ENCODE peak calls at places on chromosomes 2 and 18, in six cellular contexts. B is left cardiac atrium, Y is A549, P is HCT116, S is HFF-Myc, U is endodermal cell. N is an unnamed sample.

GRCh38 chr18:59671533-59671932 is 25.7 kb downstream of the CCBE1 start:
- DNase-seq in B (no peak), Y (no peak), P (no peak), S (no peak), U (no peak), N (no peak)

GRCh38 chr18:50410894-50411293 is 36.0 kb downstream of the SKA1 start:
- DNase-seq in B (no peak), Y (no peak), P (no peak), S (no peak), U (no peak), N (no peak)

GRCh38 chr2:46193356-46193755 is 103.9 kb upstream of the EPAS1 start:
- DNase-seq in B (no peak), Y (no peak), P (no peak), S (no peak), U (no peak), N (no peak)

GRCh38 chr2:34001557-34001956 is 402.5 kb upstream of the FAM98A start:
- DNase-seq in B (no peak), Y (no peak), P (no peak), S (no peak), U (no peak), N (no peak)

GRCh38 chr2:71933467-71934319 is 214.0 kb downstream of the CYP26B1 start:
- DNase-seq in B (no peak), Y (peak), P (peak), S (no peak), U (peak), N (peak)

GRCh38 chr18:23593720-23594119 is 7.4 kb upstream of the NPC1 start:
- DNase-seq in B (no peak), Y (peak), P (no peak), S (peak), U (no peak), N (no peak)

GRCh38 chr18:70256994-70257393 is 31.9 kb upstream of the SOCS6 start:
- DNase-seq in B (no peak), Y (no peak), P (no peak), S (no peak), U (no peak), N (no peak)

GRCh38 chr2:174495365-174496012 is 8.7 kb upstream of the GPR155 start:
- DNase-seq in B (no peak), Y (no peak), P (no peak), S (no peak), U (peak), N (peak)

GRCh38 chr18:10228380-10228779 is 226.1 kb upstream of the APCDD1 start:
- DNase-seq in B (no peak), Y (no peak), P (no peak), S (no peak), U (no peak), N (no peak)

GRCh38 chr2:33133436-33133835 is 186.7 kb downstream of the LTBP1 start:
- DNase-seq in B (peak), Y (no peak), P (no peak), S (no peak), U (no peak), N (no peak)

GRCh38 chr2:151904807-151905206 is 76.6 kb upstream of the ARL5A start:
- DNase-seq in B (no peak), Y (no peak), P (no peak), S (no peak), U (no peak), N (no peak)

GRCh38 chr2:215728504-215729065 is 284.8 kb downstream of the MREG start:
- DNase-seq in B (peak), Y (no peak), P (no peak), S (peak), U (no peak), N (no peak)

GRCh38 chr2:199973703-199974102 is 18.3 kb downstream of the MAIP1 start:
- DNase-seq in B (no peak), Y (peak), P (peak), S (no peak), U (no peak), N (no peak)

GRCh38 chr18:42719221-42719620 is 396.3 kb downstream of the RIT2 start:
- DNase-seq in B (no peak), Y (no peak), P (no peak), S (no peak), U (no peak), N (no peak)

GRCh38 chr2:73285162-73285739 is 973 bp upstream of the FBXO41 start:
- DNase-seq in B (no peak), Y (no peak), P (no peak), S (no peak), U (no peak), N (no peak)

GRCh38 chr18:11089931-11090715 is 59.2 kb downstream of the PIEZO2 start:
- DNase-seq in B (no peak), Y (no peak), P (no peak), S (no peak), U (no peak), N (no peak)

GRCh38 chr2:45435316-45435715 is 175.8 kb downstream of the SRBD1 start:
- DNase-seq in B (no peak), Y (peak), P (no peak), S (no peak), U (no peak), N (no peak)

GRCh38 chr18:47953471-47953931 is 23.0 kb upstream of the SMAD2 start:
- DNase-seq in B (peak), Y (no peak), P (no peak), S (peak), U (no peak), N (no peak)

GRCh38 chr2:120546077-120546864 is 189.4 kb upstream of the GLI2 start:
- DNase-seq in B (peak), Y (no peak), P (no peak), S (peak), U (peak), N (no peak)

GRCh38 chr2:229660951-229661350 is 53.4 kb downstream of the DNER start:
- DNase-seq in B (no peak), Y (no peak), P (peak), S (no peak), U (no peak), N (no peak)

GRCh38 chr18:13137939-13138821 is 80.4 kb upstream of the LDLRAD4 start:
- DNase-seq in B (peak), Y (peak), P (no peak), S (no peak), U (no peak), N (no peak)

GRCh38 chr18:74081966-74082365 is 65.7 kb downstream of the FBXO15 start:
- DNase-seq in B (no peak), Y (no peak), P (no peak), S (no peak), U (no peak), N (no peak)

GRCh38 chr2:9251154-9252001 is 44.8 kb downstream of the ASAP2 start:
- DNase-seq in B (peak), Y (peak), P (no peak), S (no peak), U (no peak), N (no peak)

GRCh38 chr2:1478311-1479305 is 65.3 kb downstream of the TPO start:
- DNase-seq in B (no peak), Y (no peak), P (no peak), S (no peak), U (peak), N (no peak)

GRCh38 chr2:133171396-133172004 is 396.8 kb downstream of the NCKAP5 start:
- DNase-seq in B (no peak), Y (peak), P (peak), S (peak), U (peak), N (no peak)

GRCh38 chr2:161975813-161976160 is 98.2 kb downstream of the DPP4 start:
- DNase-seq in B (no peak), Y (no peak), P (no peak), S (no peak), U (no peak), N (no peak)

GRCh38 chr2:126761256-126761980 is 105.5 kb downstream of the GYPC start:
- DNase-seq in B (no peak), Y (no peak), P (no peak), S (no peak), U (no peak), N (no peak)

GRCh38 chr18:7567487-7568425 is 640 bp downstream of the PTPRM start:
- DNase-seq in B (peak), Y (peak), P (no peak), S (no peak), U (peak), N (peak)

GRCh38 chr2:158179660-158180059 is 78.0 kb downstream of the UPP2 start:
- DNase-seq in B (no peak), Y (peak), P (peak), S (no peak), U (no peak), N (no peak)

GRCh38 chr18:634551-635045 is 22.9 kb upstream of the TYMS start:
- DNase-seq in B (no peak), Y (no peak), P (no peak), S (no peak), U (no peak), N (no peak)

GRCh38 chr2:205716126-205716525 is 33.8 kb downstream of the NRP2 start:
- DNase-seq in B (no peak), Y (peak), P (peak), S (no peak), U (peak), N (peak)

GRCh38 chr2:240935101-240935876 is 29.2 kb downstream of the CROCC2 start:
- DNase-seq in B (no peak), Y (no peak), P (no peak), S (no peak), U (peak), N (peak)

GRCh38 chr2:80074321-80074720 is 230.2 kb downstream of the LRRTM1 start:
- DNase-seq in B (no peak), Y (no peak), P (no peak), S (no peak), U (no peak), N (no peak)

GRCh38 chr2:234446404-234447076 is 50.3 kb downstream of the ARL4C start:
- DNase-seq in B (peak), Y (no peak), P (no peak), S (no peak), U (no peak), N (no peak)

GRCh38 chr2:218852911-218853667 is 6.5 kb upstream of the WNT6 start:
- DNase-seq in B (peak), Y (peak), P (peak), S (no peak), U (peak), N (peak)

GRCh38 chr2:37156071-37156856 is 516 bp downstream of the EIF2AK2 start:
- DNase-seq in B (peak), Y (peak), P (peak), S (no peak), U (peak), N (peak)

GRCh38 chr2:98394595-98395153 is 48.4 kb downstream of the CNGA3 start:
- DNase-seq in B (no peak), Y (no peak), P (no peak), S (no peak), U (peak), N (no peak)

GRCh38 chr18:32802606-32803451 is 30.0 kb upstream of the KLHL14 start:
- DNase-seq in B (no peak), Y (no peak), P (no peak), S (no peak), U (no peak), N (no peak)

GRCh38 chr2:69033427-69034095 is 20.6 kb downstream of the ANTXR1 start:
- DNase-seq in B (no peak), Y (no peak), P (no peak), S (no peak), U (no peak), N (no peak)